ENCODE peak calls at places on chromosome 5, in eight cellular contexts. G, S, W, B, E, D, V and A are unnamed samples.
A peak's percentile ranks its signal among the peaks of the same experiment; 100 is the strongest.

GRCh38 chr5:107966216-107966615 is 295.5 kb upstream of the EFNA5 start:
- DNase-seq in G (no peak), W (no peak), E (no peak), D (no peak), B (no peak), V (no peak), S (no peak), A (no peak)

GRCh38 chr5:142087920-142088679 is 20.5 kb upstream of the NDFIP1 start:
- DNase-seq in D (no peak), V (no peak), W (no peak), G (no peak), B (no peak), S (no peak), E (no peak), A (no peak)

GRCh38 chr5:126811515-126812198 is 34.7 kb downstream of the LMNB1 start:
- DNase-seq in S (no peak), D (no peak), W (no peak), B (peak; percentile 14), V (no peak), G (no peak), E (no peak), A (no peak)

GRCh38 chr5:150289551-150290390 is at the start of gene CAMK2A:
- DNase-seq in D (no peak), S (no peak), V (peak; percentile 70), B (no peak), W (no peak), E (peak; percentile 15), G (peak; percentile 50), A (no peak)

GRCh38 chr5:76709762-76710161 is 6.2 kb upstream of the F2R start:
- DNase-seq in G (no peak), E (no peak), W (no peak), D (no peak), S (peak; percentile 91), V (no peak), B (peak; percentile 69), A (no peak)

GRCh38 chr5:8961956-8962355 is 583.9 kb downstream of the SEMA5A start:
- DNase-seq in E (no peak), G (no peak), V (no peak), S (no peak), B (no peak), W (no peak), D (no peak), A (no peak)

GRCh38 chr5:142726188-142726731 is 40.4 kb upstream of the FGF1 start:
- DNase-seq in E (no peak), B (peak; percentile 90), G (no peak), V (no peak), W (no peak), D (no peak), S (peak; percentile 93), A (no peak)

GRCh38 chr5:33229216-33229615 is 211.5 kb upstream of the TARS1 start:
- DNase-seq in W (no peak), E (no peak), V (no peak), D (no peak), B (no peak), S (no peak), G (no peak), A (no peak)

GRCh38 chr5:56128166-56128565 is 105.0 kb downstream of the ANKRD55 start:
- DNase-seq in G (no peak), B (no peak), S (no peak), W (peak; percentile 17), V (no peak), D (no peak), E (no peak), A (no peak)

GRCh38 chr5:92518318-92518913 is 1062.6 kb downstream of the NR2F1-AS1 start:
- DNase-seq in B (peak; percentile 62), W (no peak), D (no peak), G (no peak), S (peak; percentile 39), E (no peak), V (no peak), A (no peak)